ENCODE peak calls at places on chromosomes 1 and 21, in ten cellular contexts. F is ovary; G is mesendoderm; T is cardiac muscle cell; Q is tibial artery; H is uterus; Z is spleen; A is CD4-positive, alpha-beta memory T cell; L is H1; I is colonic mucosa. P is an unnamed sample. For H3K4me1 and H3K27me3, the result is how much of the 10 kb centered on the place peaks cover.

GRCh38 chr1:99643021-99643779 is 2.7 kb upstream of the PALMD start:
- DNase-seq in H (no peak), I (no peak), Q (no peak), L (no peak), G (no peak), T (no peak), F (no peak), A (no peak), Z (no peak), P (no peak)

GRCh38 chr1:121587777-121588176 is 403.0 kb downstream of the SRGAP2C start:
- DNase-seq in Q (no peak), L (no peak), I (no peak), G (no peak), F (no peak), H (no peak), Z (no peak), A (no peak), T (no peak), P (no peak)

GRCh38 chr1:32111040-32111628 is 3.3 kb downstream of the KPNA6 start:
- DNase-seq in T (no peak), Z (no peak), Q (no peak), I (no peak), G (no peak), A (no peak), L (no peak), F (no peak), H (no peak), P (no peak)

GRCh38 chr1:119556423-119556822 is 49.4 kb downstream of the HSD3B1 start:
- DNase-seq in Q (no peak), I (no peak), G (no peak), H (no peak), Z (no peak), F (no peak), T (no peak), L (no peak), A (no peak), P (no peak)

GRCh38 chr1:185363205-185363604 is 46.2 kb upstream of the IVNS1ABP start:
- DNase-seq in L (no peak), T (no peak), A (no peak), Q (no peak), I (no peak), H (no peak), G (no peak), Z (no peak), F (no peak), P (no peak)

GRCh38 chr1:43525995-43526394 is 4.7 kb upstream of the PTPRF start:
- DNase-seq in F (no peak), T (peak), I (no peak), Q (no peak), H (no peak), L (no peak), A (no peak), Z (peak), G (no peak), P (no peak)

GRCh38 chr1:56429288-56429687 is 150.1 kb downstream of the PLPP3 start:
- DNase-seq in I (no peak), H (no peak), F (no peak), L (no peak), Q (no peak), A (no peak), T (no peak), G (peak), Z (no peak), P (no peak)

GRCh38 chr1:214327519-214327918 is 46.6 kb downstream of the SMYD2 start:
- DNase-seq in A (no peak), H (no peak), L (no peak), Q (no peak), G (no peak), I (no peak), T (no peak), Z (no peak), F (no peak), P (no peak)

GRCh38 chr1:206814716-206815341 is 42.5 kb upstream of the IL10 start:
- DNase-seq in F (no peak), T (peak), I (no peak), H (no peak), A (no peak), G (no peak), Z (no peak), L (no peak), Q (no peak), P (no peak)

GRCh38 chr1:228497817-228498216 is 10.6 kb downstream of the RNF187 start:
- DNase-seq in F (no peak), Q (no peak), G (no peak), Z (peak), H (no peak), A (no peak), T (no peak), L (no peak), I (no peak), P (no peak)

GRCh38 chr1:30706528-30706927 is 16.9 kb downstream of the MATN1 start:
- DNase-seq in G (no peak), A (no peak), Z (no peak), Q (peak), I (no peak), T (peak), F (no peak), H (peak), L (no peak), P (no peak)

GRCh38 chr1:88189525-88189924 is 494.5 kb upstream of the PKN2 start:
- DNase-seq in I (no peak), Z (no peak), H (no peak), G (no peak), F (no peak), T (no peak), Q (no peak), L (no peak), A (no peak), P (no peak)

GRCh38 chr1:76593614-76594013 is 273.7 kb upstream of the ST6GALNAC5 start:
- DNase-seq in F (no peak), H (no peak), G (peak), A (no peak), Q (no peak), Z (no peak), I (no peak), L (no peak), T (no peak), P (no peak)

GRCh38 chr1:230542054-230542453 is 100.2 kb upstream of the COG2 start:
- DNase-seq in A (no peak), H (no peak), G (no peak), Q (no peak), I (no peak), Z (no peak), L (no peak), T (peak), F (no peak), P (peak)

GRCh38 chr1:23177438-23178380 is 9.1 kb upstream of the LUZP1 start:
- DNase-seq in I (peak), Z (peak), L (no peak), H (peak), A (peak), F (peak), G (peak), Q (peak), T (peak), P (peak)

GRCh38 chr1:6834366-6834765 is 49.1 kb downstream of the CAMTA1 start:
- DNase-seq in Q (no peak), L (no peak), G (no peak), Z (no peak), I (no peak), A (no peak), T (no peak), H (no peak), F (no peak), P (no peak)

GRCh38 chr1:111934346-111934745 is 55.1 kb downstream of the KCND3 start:
- DNase-seq in T (no peak), A (no peak), G (no peak), Z (no peak), Q (no peak), I (no peak), F (no peak), H (no peak), L (no peak), P (no peak)

DNA sequence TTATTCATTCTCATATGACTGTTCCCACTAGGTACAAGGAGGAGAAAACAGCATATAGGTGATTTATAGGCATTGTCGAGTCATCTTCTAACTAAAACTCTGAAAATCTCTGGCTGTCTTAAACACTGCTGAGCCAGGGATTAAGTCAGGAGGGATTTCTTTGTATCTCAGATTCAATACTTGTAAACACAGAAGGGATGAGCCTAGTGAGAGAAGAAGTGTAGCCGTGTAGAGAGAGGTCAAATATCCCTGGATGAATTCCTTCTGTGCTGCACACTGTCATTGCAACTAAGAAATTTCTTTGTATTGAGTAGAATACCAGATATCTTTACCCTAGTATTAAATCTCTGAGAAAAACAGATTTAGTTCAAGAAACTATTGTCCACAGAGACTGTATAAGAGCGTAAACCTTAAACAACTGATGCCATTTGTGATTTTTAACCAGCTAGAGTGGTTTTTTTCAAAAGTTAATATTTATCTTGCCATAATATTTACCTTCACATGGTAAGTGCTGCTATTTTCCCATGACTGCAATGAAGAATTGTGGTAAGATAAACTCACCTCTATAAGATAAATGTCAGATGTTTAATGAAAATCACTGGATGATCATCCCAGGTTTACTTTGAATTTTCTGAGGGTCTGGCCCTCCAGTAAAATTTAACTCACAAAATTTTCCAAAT is 465.4 kb downstream of the RWDD3 start:
- DNase-seq in Z (no peak), T (no peak), G (no peak), L (no peak), A (no peak), F (no peak), Q (no peak), H (no peak), I (no peak), P (no peak)
- H3K4me1 ChIP-seq in Z (under half), T (under half), G (under half), L (under half), A (under half), F (under half), Q (under half), H (under half), I (under half), P (under half)

GRCh38 chr1:226679303-226679702 is 59.8 kb downstream of the ITPKB start:
- DNase-seq in F (no peak), L (no peak), G (no peak), T (no peak), A (no peak), Q (no peak), Z (no peak), I (no peak), H (no peak), P (no peak)

GRCh38 chr1:226678701-226679100 is 60.4 kb downstream of the ITPKB start:
- DNase-seq in F (no peak), T (no peak), Q (no peak), I (no peak), L (no peak), H (no peak), G (peak), Z (peak), A (peak), P (no peak)

GRCh38 chr1:226681652-226682493 is 57.2 kb downstream of the ITPKB start:
- DNase-seq in L (no peak), H (no peak), Z (no peak), Q (no peak), T (no peak), A (no peak), I (no peak), F (no peak), G (no peak), P (no peak)

GRCh38 chr1:226679853-226680516 is 59.1 kb downstream of the ITPKB start:
- DNase-seq in A (peak), Q (peak), L (peak), G (peak), Z (peak), F (peak), I (peak), H (peak), T (peak), P (peak)

DNA sequence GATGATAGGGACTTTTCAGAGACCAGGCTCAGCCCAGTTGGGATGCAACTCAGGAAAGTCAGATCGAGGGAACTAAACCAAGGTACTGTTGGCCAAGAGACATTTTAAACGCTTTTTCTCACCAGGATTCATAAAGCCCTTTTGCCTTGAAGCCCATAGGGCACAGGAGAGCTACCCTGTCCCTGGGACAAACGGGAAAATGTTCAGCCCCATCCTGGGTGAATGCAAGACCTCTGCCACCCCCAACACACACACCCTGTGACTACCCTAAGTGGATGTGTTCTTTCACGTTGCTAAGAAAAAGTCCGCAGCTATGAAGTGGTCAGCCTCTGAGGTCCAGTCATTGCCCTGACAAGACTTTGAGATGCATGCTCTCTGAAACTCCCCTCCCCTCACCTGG is 58.4 kb downstream of the ITPKB start:
- DNase-seq in T (no peak), H (no peak), I (no peak), A (no peak), F (no peak), Z (no peak), G (no peak), Q (peak), L (no peak), P (no peak)
- H3K4me3 ChIP-seq in T (no peak), H (no peak), I (no peak), A (no peak), F (no peak), Z (no peak), G (no peak), Q (peak), L (peak), P (peak)

GRCh38 chr21:43834146-43834905 is 30.7 kb upstream of the AGPAT3 start:
- DNase-seq in H (no peak), Q (no peak), Z (no peak), A (no peak), G (no peak), L (no peak), F (no peak), T (no peak), I (no peak), P (no peak)
- H3K27me3 ChIP-seq in H (under half), Q (half or more), Z (under half), A (under half), G (under half), L (under half), F (under half), T (under half), I (under half), P (under half)

GRCh38 chr1:221992427-221992826 is 250.5 kb upstream of the DUSP10 start:
- DNase-seq in T (no peak), F (no peak), L (no peak), A (no peak), G (no peak), H (no peak), Q (no peak), Z (no peak), I (no peak), P (no peak)
- H3K4me1 ChIP-seq in T (under half), F (under half), L (under half), A (under half), G (under half), H (under half), Q (under half), Z (under half), I (under half), P (half or more)

DNA sequence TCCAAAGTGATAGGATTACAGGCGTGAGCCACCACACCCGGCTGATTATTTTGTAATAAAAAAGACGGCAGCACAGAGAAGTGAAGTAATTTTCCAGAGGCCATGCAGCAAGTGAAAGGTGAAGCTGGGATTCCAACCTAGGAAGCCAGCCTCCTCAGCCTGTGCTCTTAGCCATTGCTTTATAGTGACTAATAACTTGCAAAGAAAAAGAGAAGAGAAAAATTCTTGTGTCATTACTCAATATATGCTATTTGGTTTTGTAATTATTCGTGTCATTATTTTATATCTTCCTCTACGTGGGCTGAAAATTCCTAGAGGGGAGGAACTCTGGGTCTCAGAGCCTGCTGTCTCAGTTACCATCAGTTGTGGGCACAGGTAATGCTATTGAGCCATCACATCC is 1.6 kb upstream of the IER5 start:
- DNase-seq in F (no peak), H (no peak), L (no peak), A (no peak), I (no peak), G (no peak), Q (no peak), T (peak), Z (no peak), P (no peak)
- H3K4me3 ChIP-seq in F (no peak), H (no peak), L (no peak), A (no peak), I (no peak), G (no peak), Q (no peak), T (no peak), Z (no peak), P (no peak)

GRCh38 chr1:52641307-52641706 is 8.3 kb downstream of the SHISAL2A start:
- DNase-seq in G (no peak), T (no peak), L (no peak), Z (peak), F (no peak), A (no peak), Q (no peak), I (no peak), H (no peak), P (no peak)

GRCh38 chr1:52645261-52645660 is 12.3 kb downstream of the SHISAL2A start:
- DNase-seq in H (no peak), Z (no peak), F (no peak), T (no peak), Q (no peak), I (no peak), L (no peak), A (no peak), G (no peak), P (no peak)
- H3K27me3 ChIP-seq in H (under half), Z (under half), F (under half), T (under half), Q (under half), I (under half), L (under half), A (under half), G (under half), P (under half)

GRCh38 chr1:201715351-201715750 is 113.6 kb upstream of the IPO9 start:
- DNase-seq in I (no peak), T (no peak), L (no peak), H (no peak), F (no peak), Q (peak), Z (peak), A (no peak), G (no peak), P (no peak)
- H3K4me1 ChIP-seq in I (under half), T (under half), L (under half), H (half or more), F (half or more), Q (half or more), Z (under half), A (under half), G (under half), P (half or more)

GRCh38 chr21:45478816-45479669 is 63.2 kb downstream of the SLC19A1 start:
- DNase-seq in T (no peak), I (no peak), F (no peak), Z (peak), H (no peak), G (no peak), L (no peak), Q (no peak), A (peak), P (no peak)
- H3K4me3 ChIP-seq in T (no peak), I (no peak), F (no peak), Z (peak), H (no peak), G (no peak), L (no peak), Q (no peak), A (peak), P (no peak)